ENCODE peak calls at places on chromosomes 6 and 20, in four cellular contexts. Z is HepG2, U is GM12878, H is A549. D is an unnamed sample.

GRCh38 chr20:60046436-60046835 is 88.2 kb downstream of the CDH26 start:
- DNase-seq in Z (no peak), U (no peak), H (no peak), D (no peak)

GRCh38 chr6:105346052-105346451 is 56.8 kb downstream of the PREP start:
- DNase-seq in Z (peak; percentile 41), U (no peak), H (no peak), D (no peak)

GRCh38 chr20:44151621-44152416 is 35.2 kb downstream of the JPH2 start:
- DNase-seq in Z (no peak), U (no peak), H (no peak), D (no peak)

GRCh38 chr6:129694036-129694435 is 15.9 kb downstream of the ARHGAP18 start:
- DNase-seq in Z (peak; percentile 57), U (no peak), H (no peak), D (no peak)

GRCh38 chr6:105178110-105178509 is 1.7 kb downstream of the POPDC3 start:
- DNase-seq in Z (no peak), U (no peak), H (no peak), D (no peak)

GRCh38 chr20:38804682-38805501 is 605 bp upstream of the PPP1R16B start:
- DNase-seq in Z (no peak), U (peak; percentile 65), H (no peak), D (no peak)

GRCh38 chr6:139623382-139623781 is 248.9 kb upstream of the CITED2 start:
- DNase-seq in Z (no peak), U (no peak), H (no peak), D (no peak)

GRCh38 chr6:38861957-38862401 is 146.9 kb downstream of the DNAH8 start:
- DNase-seq in Z (no peak), U (no peak), H (no peak), D (no peak)

GRCh38 chr6:56764081-56764566 is 121.4 kb upstream of the DST start:
- DNase-seq in Z (peak; percentile 69), U (peak; percentile 84), H (peak; percentile 14), D (peak; percentile 19)

GRCh38 chr20:19074828-19075516 is 137.5 kb upstream of the SLC24A3 start:
- DNase-seq in Z (no peak), U (peak; percentile 88), H (no peak), D (no peak)

GRCh38 chr6:447381-448165 is 56.0 kb downstream of the IRF4 start:
- DNase-seq in Z (no peak), U (no peak), H (no peak), D (no peak)

GRCh38 chr20:45972500-45973183 is 639 bp upstream of the ZNF335 start:
- DNase-seq in Z (no peak), U (no peak), H (no peak), D (no peak)

GRCh38 chr6:43268348-43268685 is 25.0 kb downstream of the TTBK1 start:
- DNase-seq in Z (no peak), U (no peak), H (no peak), D (no peak)

GRCh38 chr6:76003686-76004085 is 68.8 kb downstream of the IMPG1 start:
- DNase-seq in Z (no peak), U (no peak), H (no peak), D (no peak)

GRCh38 chr6:96522469-96523009 is 933 bp downstream of the UFL1 start:
- DNase-seq in Z (peak; percentile 22), U (no peak), H (no peak), D (peak; percentile 7)

GRCh38 chr6:422423-423061 is 31.0 kb downstream of the IRF4 start:
- DNase-seq in Z (peak; percentile 96), U (no peak), H (peak; percentile 96), D (no peak)

GRCh38 chr6:22447862-22448261 is 121.5 kb upstream of the HDGFL1 start:
- DNase-seq in Z (no peak), U (no peak), H (no peak), D (no peak)

GRCh38 chr6:127582777-127583462 is 5.9 kb downstream of the C6orf58 start:
- DNase-seq in Z (peak; percentile 6), U (no peak), H (peak; percentile 22), D (no peak)

GRCh38 chr20:8399963-8400362 is 267.9 kb downstream of the PLCB1 start:
- DNase-seq in Z (no peak), U (peak; percentile 92), H (no peak), D (no peak)

GRCh38 chr6:24933868-24934401 is 1.8 kb downstream of the RIPOR2 start:
- DNase-seq in Z (peak; percentile 43), U (no peak), H (peak; percentile 12), D (peak; percentile 12)

GRCh38 chr6:64294034-64294433 is 658.4 kb downstream of the PHF3 start:
- DNase-seq in Z (no peak), U (no peak), H (no peak), D (no peak)

GRCh38 chr6:43758617-43759050 is 11.4 kb upstream of the VEGFA start:
- DNase-seq in Z (no peak), U (no peak), H (peak; percentile 27), D (peak; percentile 67)

GRCh38 chr6:116265081-116265829 is 11.4 kb upstream of the TSPYL4 start:
- DNase-seq in Z (no peak), U (no peak), H (no peak), D (no peak)

GRCh38 chr6:166228839-166229528 is 61.3 kb upstream of the TBXT start:
- DNase-seq in Z (no peak), U (no peak), H (no peak), D (no peak)

GRCh38 chr6:38012573-38012972 is 193.0 kb downstream of the ZFAND3 start:
- DNase-seq in Z (peak; percentile 57), U (no peak), H (peak; percentile 9), D (peak; percentile 37)

GRCh38 chr6:145241039-145241438 is 494.3 kb downstream of the EPM2A start:
- DNase-seq in Z (peak; percentile 26), U (no peak), H (peak; percentile 4), D (no peak)

GRCh38 chr6:21085206-21085605 is 508.3 kb upstream of the SOX4 start:
- DNase-seq in Z (no peak), U (no peak), H (no peak), D (no peak)

GRCh38 chr20:64151634-64152530 is 12.4 kb upstream of the MYT1 start:
- DNase-seq in Z (peak; percentile 71), U (no peak), H (no peak), D (no peak)

GRCh38 chr6:41399424-41399823 is 64.0 kb downstream of the NCR2 start:
- DNase-seq in Z (no peak), U (no peak), H (no peak), D (no peak)

GRCh38 chr6:5084192-5084786 is 852 bp upstream of the PPP1R3G start:
- DNase-seq in Z (no peak), U (no peak), H (no peak), D (peak; percentile 72)

GRCh38 chr20:50690562-50690978 is 772 bp downstream of the RIPOR3 start:
- DNase-seq in Z (no peak), U (no peak), H (no peak), D (no peak)

GRCh38 chr20:53963670-53964466 is 106.5 kb downstream of the BCAS1 start:
- DNase-seq in Z (no peak), U (no peak), H (no peak), D (no peak)

GRCh38 chr20:22581437-22582385 is 2.7 kb downstream of the FOXA2 start:
- DNase-seq in Z (no peak), U (no peak), H (no peak), D (no peak)

GRCh38 chr6:5645275-5645674 is 361.4 kb downstream of the NRN1 start:
- DNase-seq in Z (no peak), U (no peak), H (no peak), D (peak; percentile 49)

GRCh38 chr20:53767206-53767924 is 173.7 kb upstream of the ZNF217 start:
- DNase-seq in Z (no peak), U (no peak), H (no peak), D (no peak)

GRCh38 chr20:63957690-63958441 is 1.6 kb upstream of the UCKL1 start:
- DNase-seq in Z (peak; percentile 59), U (no peak), H (no peak), D (no peak)

GRCh38 chr20:29690274-29690673 is 1567.2 kb upstream of the DEFB115 start:
- DNase-seq in Z (no peak), U (no peak), H (no peak), D (no peak)

DNA sequence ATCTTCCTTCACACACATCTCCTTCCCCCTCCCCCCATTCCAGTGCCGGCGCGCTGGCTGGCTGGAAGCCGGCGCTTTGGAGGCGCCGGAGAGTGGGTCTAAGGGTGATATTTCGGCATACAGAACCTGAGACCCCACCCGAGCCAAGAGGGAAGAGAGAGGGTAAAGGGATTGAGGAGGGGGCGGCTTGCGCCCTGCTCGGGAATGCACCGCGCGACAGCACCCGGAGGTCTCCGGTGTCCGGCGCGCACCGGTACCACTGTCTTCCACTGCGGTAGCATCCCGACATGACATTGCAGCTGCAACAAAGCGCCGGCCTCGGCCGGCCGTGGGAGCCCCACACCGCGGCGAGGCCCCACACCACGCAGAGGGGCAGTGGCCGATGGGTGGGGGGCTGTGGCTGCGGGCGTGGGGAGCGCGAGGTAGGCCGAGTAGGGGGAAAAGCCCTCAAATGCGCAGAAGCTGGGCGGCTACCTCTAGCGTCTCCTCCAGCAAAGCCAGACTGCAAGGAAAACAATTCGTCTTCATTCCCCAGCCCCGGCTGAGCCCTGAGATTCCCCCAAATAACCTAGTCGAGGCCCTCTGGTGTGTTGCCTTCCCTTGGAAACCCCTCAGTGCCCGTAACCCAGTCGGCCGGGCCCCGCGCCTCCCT is 905 bp downstream of the TNFRSF21 start:
- DNase-seq in Z (no peak), U (no peak), H (peak; percentile 24), D (peak; percentile 71)
- TF ChIP-seq PBX3 in Z (no peak), U (no peak), H (no peak), D (no peak)

GRCh38 chr6:35037289-35038038 is 103.7 kb downstream of the TCP11 start:
- DNase-seq in Z (no peak), U (no peak), H (no peak), D (no peak)

GRCh38 chr6:35036059-35036827 is 104.9 kb downstream of the TCP11 start:
- DNase-seq in Z (no peak), U (no peak), H (no peak), D (no peak)

GRCh38 chr6:35036828-35037095 is 104.4 kb downstream of the TCP11 start:
- DNase-seq in Z (no peak), U (no peak), H (no peak), D (no peak)

GRCh38 chr6:35040398-35040797 is 100.7 kb downstream of the TCP11 start:
- DNase-seq in Z (no peak), U (no peak), H (no peak), D (no peak)

GRCh38 chr6:35038076-35038475 is 103.1 kb downstream of the TCP11 start:
- DNase-seq in Z (no peak), U (no peak), H (no peak), D (no peak)
- TF ChIP-seq PBX3 in Z (no peak), U (no peak), H (no peak), D (no peak)

DNA sequence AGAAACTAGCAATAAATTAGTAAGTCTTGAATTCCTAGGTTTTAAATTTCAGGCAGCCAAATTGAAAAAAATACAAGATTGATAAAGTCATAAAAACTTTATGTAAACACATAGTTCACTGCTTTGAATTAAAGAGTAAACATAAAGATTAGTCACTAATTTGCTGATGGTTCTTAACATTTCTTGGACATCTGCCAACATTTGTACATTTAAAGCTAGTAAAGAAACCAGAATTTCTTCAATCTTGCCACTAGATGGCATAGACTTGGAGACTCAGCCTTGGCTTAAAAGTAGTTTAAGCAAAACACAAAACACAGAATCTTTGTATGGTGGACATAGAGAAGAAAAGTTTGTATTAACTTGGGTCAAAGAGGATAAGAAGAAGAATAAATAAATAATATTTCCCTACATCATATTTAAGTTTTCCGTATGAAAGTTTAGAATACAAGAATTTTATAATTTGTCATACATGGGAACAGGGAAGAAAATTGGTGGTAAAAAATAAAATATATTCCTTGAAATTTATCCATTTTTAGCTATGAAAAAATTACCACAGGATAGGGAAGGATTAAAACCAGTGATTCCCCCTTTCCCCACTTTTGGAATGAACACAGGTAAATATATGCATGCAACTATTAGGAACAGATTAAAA is 41.7 kb upstream of the FAM135A start:
- DNase-seq in Z (peak; percentile 70), U (no peak), H (peak; percentile 27), D (peak; percentile 31)
- TF ChIP-seq PBX3 in Z (no peak), U (no peak), H (no peak), D (no peak)

GRCh38 chr6:7468382-7469081 is 72.9 kb upstream of the DSP start:
- DNase-seq in Z (no peak), U (no peak), H (peak; percentile 64), D (peak; percentile 75)
- TF ChIP-seq PBX3 in Z (no peak), U (no peak), H (no peak), D (no peak)